ENCODE peak calls at places on chromosomes 2 and 18, in five cellular contexts. Q is GDM1; A is activated CD4-positive, alpha-beta memory T cell treated with anti-CD3 and anti-CD28 coated beads, Interleukin-2, amount 10 ng/mL, durations not matched to agents 7 days and 5 days; J is stimulated activated CD4-positive, alpha-beta T cell treated with anti-CD3 and anti-CD28 coated beads, Interleukin-15, amount 100 ng/mL, for 1 hour; P is GM12865. L is an unnamed sample.

GRCh38 chr2:108534577-108535379 is 508 bp downstream of the LIMS1 start:
- DNase-seq in Q (no peak), A (peak; percentile 47), J (peak; percentile 6), P (peak; percentile 50), L (peak; percentile 63)

GRCh38 chr18:47253101-47253654 is 1.7 kb upstream of the SKOR2 start:
- DNase-seq in Q (no peak), A (no peak), J (no peak), P (no peak), L (no peak)

GRCh38 chr2:9558948-9559381 is 3.3 kb upstream of the ADAM17 start:
- DNase-seq in Q (no peak), A (no peak), J (no peak), P (peak; percentile 24), L (no peak)

GRCh38 chr18:22108674-22109073 is 60.7 kb upstream of the GATA6 start:
- DNase-seq in Q (no peak), A (no peak), J (no peak), P (no peak), L (no peak)

GRCh38 chr2:36394804-36395203 is 39.2 kb downstream of the CRIM1 start:
- DNase-seq in Q (no peak), A (no peak), J (no peak), P (no peak), L (no peak)

GRCh38 chr2:109727929-109728447 is 66.1 kb upstream of the RGPD5 start:
- DNase-seq in Q (no peak), A (no peak), J (no peak), P (no peak), L (no peak)

GRCh38 chr2:226213717-226214116 is 585.9 kb downstream of the IRS1 start:
- DNase-seq in Q (no peak), A (no peak), J (no peak), P (no peak), L (no peak)

GRCh38 chr2:127625146-127625943 is 20.6 kb upstream of the GPR17 start:
- DNase-seq in Q (no peak), A (no peak), J (no peak), P (no peak), L (no peak)

GRCh38 chr2:73020657-73021370 is 50.7 kb downstream of the SFXN5 start:
- DNase-seq in Q (no peak), A (no peak), J (no peak), P (no peak), L (no peak)

GRCh38 chr2:128282246-128282975 is 36.3 kb downstream of the HS6ST1 start:
- DNase-seq in Q (no peak), A (no peak), J (no peak), P (no peak), L (no peak)

GRCh38 chr2:8475349-8476045 is 206.4 kb upstream of the ID2 start:
- DNase-seq in Q (no peak), A (peak; percentile 31), J (no peak), P (peak; percentile 70), L (no peak)

GRCh38 chr18:79936641-79937040 is 14.8 kb downstream of the SLC66A2 start:
- DNase-seq in Q (no peak), A (no peak), J (no peak), P (no peak), L (no peak)

GRCh38 chr18:9987931-9988330 is 74.1 kb downstream of the VAPA start:
- DNase-seq in Q (no peak), A (no peak), J (no peak), P (no peak), L (no peak)

GRCh38 chr2:72007402-72007801 is 140.3 kb downstream of the CYP26B1 start:
- DNase-seq in Q (no peak), A (no peak), J (no peak), P (no peak), L (no peak)